ENCODE peak calls at places on chromosomes 13 and 19, in seven cellular contexts. X is fibroblast of lung; O is adrenal gland; A is aorta; F is cardiac muscle cell; R is neural progenitor cell; M is CD4-positive, alpha-beta memory T cell. Q is an unnamed sample. For H3K4me1, the result is how much of the 10 kb centered on the place peaks cover.

GRCh38 chr19:9597027-9597426 is 12.7 kb upstream of the ZNF121 start:
- DNase-seq in X (peak), O (no peak), F (peak), A (no peak), M (no peak), R (no peak), Q (no peak)

GRCh38 chr13:76189882-76190519 is 553.9 kb downstream of the LMO7 start:
- DNase-seq in O (no peak), M (no peak), A (no peak), R (no peak), X (no peak), F (no peak), Q (peak)

GRCh38 chr13:101690871-101691270 is 238.4 kb downstream of the ITGBL1 start:
- DNase-seq in M (no peak), X (peak), R (no peak), A (no peak), F (no peak), O (no peak), Q (no peak)

GRCh38 chr13:45331123-45331619 is 9.8 kb downstream of the TPT1 start:
- DNase-seq in R (no peak), A (no peak), X (no peak), M (no peak), F (no peak), O (no peak), Q (no peak)

GRCh38 chr13:30692108-30692507 is 43.2 kb upstream of the ALOX5AP start:
- DNase-seq in O (no peak), R (no peak), M (no peak), A (no peak), X (no peak), F (no peak), Q (no peak)

GRCh38 chr13:85709072-85709471 is 90.1 kb downstream of the SLITRK6 start:
- DNase-seq in R (no peak), X (peak), M (no peak), O (no peak), A (no peak), F (peak), Q (no peak)

GRCh38 chr19:45391346-45391745 is 13.5 kb downstream of the PPP1R13L start:
- DNase-seq in R (peak), F (peak), A (no peak), M (no peak), O (no peak), X (no peak), Q (no peak)

GRCh38 chr13:29948791-29949190 is 98.4 kb upstream of the UBL3 start:
- DNase-seq in X (no peak), O (no peak), R (no peak), A (no peak), F (no peak), M (no peak), Q (no peak)

GRCh38 chr13:112956516-112957294 is 12.3 kb upstream of the MCF2L start:
- DNase-seq in O (no peak), X (peak), A (no peak), F (peak), R (peak), M (no peak), Q (no peak)

GRCh38 chr19:28746486-28746885 is 466.5 kb downstream of the UQCRFS1 start:
- DNase-seq in A (no peak), R (no peak), X (no peak), F (no peak), O (no peak), M (no peak), Q (no peak)

GRCh38 chr13:113110048-113110851 is 4.7 kb downstream of the F7 start:
- DNase-seq in M (no peak), A (peak), O (no peak), R (no peak), F (peak), X (no peak), Q (peak)

GRCh38 chr19:9070066-9070465 is 16.8 kb upstream of the OR1M1 start:
- DNase-seq in R (peak), M (no peak), A (no peak), X (no peak), O (no peak), F (no peak), Q (no peak)

GRCh38 chr13:114128348-114128623 is 4.1 kb downstream of the RASA3 start:
- DNase-seq in O (no peak), R (no peak), M (no peak), X (no peak), A (no peak), F (no peak), Q (no peak)
- H3K4me1 ChIP-seq in O (under half), R (under half), M (half or more), X (under half), A (under half), F (under half), Q (under half)

DNA sequence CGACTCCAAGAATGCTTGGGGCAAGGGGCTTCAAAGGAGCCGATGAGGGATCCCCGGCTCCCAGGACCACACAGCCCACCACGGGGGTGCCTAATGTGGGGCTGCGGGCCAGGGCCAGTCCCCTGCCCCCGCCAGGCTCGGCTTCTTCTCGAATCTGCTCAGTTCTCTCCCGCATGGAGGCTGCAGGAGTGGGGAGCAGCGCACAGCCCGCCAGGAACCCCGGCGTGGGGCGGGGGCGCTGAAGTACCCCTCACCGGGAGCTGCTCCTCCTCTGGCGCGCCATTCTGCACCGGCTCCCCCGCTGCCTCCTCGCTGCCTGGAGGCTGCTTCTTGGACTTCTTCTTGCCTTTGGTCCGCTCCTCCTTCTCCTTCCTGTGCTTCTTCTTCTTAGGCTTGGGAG is 14.7 kb downstream of the IZUMO4 start:
- DNase-seq in R (no peak), F (no peak), X (no peak), M (no peak), A (no peak), O (no peak), Q (no peak)
- H3K4me1 ChIP-seq in R (under half), F (under half), X (under half), M (under half), A (under half), O (under half), Q (under half)

GRCh38 chr19:11087870-11088507 is 1.3 kb upstream of the LDLR start:
- DNase-seq in X (no peak), R (no peak), M (no peak), A (no peak), O (peak), F (no peak), Q (no peak)
- H3K4me1 ChIP-seq in X (under half), R (under half), M (half or more), A (under half), O (half or more), F (under half), Q (under half)

GRCh38 chr19:51357952-51358351 is 8.2 kb downstream of the ETFB start:
- DNase-seq in F (no peak), M (no peak), A (no peak), O (no peak), R (no peak), X (no peak), Q (no peak)

GRCh38 chr19:51356159-51356801 is 9.9 kb downstream of the ETFB start:
- DNase-seq in X (no peak), R (no peak), A (peak), O (no peak), F (no peak), M (no peak), Q (no peak)

GRCh38 chr19:51354742-51355148 is 11.4 kb downstream of the ETFB start:
- DNase-seq in A (no peak), X (peak), F (peak), M (peak), R (peak), O (no peak), Q (no peak)

GRCh38 chr19:51361228-51361627 is 5.0 kb downstream of the ETFB start:
- DNase-seq in M (no peak), A (no peak), R (no peak), O (peak), X (no peak), F (no peak), Q (no peak)

GRCh38 chr19:51359294-51359693 is 6.9 kb downstream of the ETFB start:
- DNase-seq in A (no peak), M (no peak), X (peak), F (peak), O (no peak), R (no peak), Q (no peak)
- H3K4me1 ChIP-seq in A (under half), M (under half), X (under half), F (under half), O (under half), R (under half), Q (under half)

GRCh38 chr19:40751065-40751923 is at the start of gene SNRPA:
- DNase-seq in A (peak), F (peak), R (peak), X (peak), O (peak), M (peak), Q (peak)

GRCh38 chr19:40758491-40758890 is 7.5 kb downstream of the SNRPA start:
- DNase-seq in X (no peak), F (no peak), R (no peak), A (no peak), O (no peak), M (no peak), Q (no peak)

GRCh38 chr19:40756502-40757110 is 5.6 kb downstream of the SNRPA start:
- DNase-seq in X (no peak), A (no peak), F (no peak), R (no peak), M (peak), O (no peak), Q (no peak)

GRCh38 chr19:40755248-40755624 is 4.2 kb downstream of the SNRPA start:
- DNase-seq in O (no peak), A (no peak), R (no peak), F (no peak), X (no peak), M (no peak), Q (no peak)

DNA sequence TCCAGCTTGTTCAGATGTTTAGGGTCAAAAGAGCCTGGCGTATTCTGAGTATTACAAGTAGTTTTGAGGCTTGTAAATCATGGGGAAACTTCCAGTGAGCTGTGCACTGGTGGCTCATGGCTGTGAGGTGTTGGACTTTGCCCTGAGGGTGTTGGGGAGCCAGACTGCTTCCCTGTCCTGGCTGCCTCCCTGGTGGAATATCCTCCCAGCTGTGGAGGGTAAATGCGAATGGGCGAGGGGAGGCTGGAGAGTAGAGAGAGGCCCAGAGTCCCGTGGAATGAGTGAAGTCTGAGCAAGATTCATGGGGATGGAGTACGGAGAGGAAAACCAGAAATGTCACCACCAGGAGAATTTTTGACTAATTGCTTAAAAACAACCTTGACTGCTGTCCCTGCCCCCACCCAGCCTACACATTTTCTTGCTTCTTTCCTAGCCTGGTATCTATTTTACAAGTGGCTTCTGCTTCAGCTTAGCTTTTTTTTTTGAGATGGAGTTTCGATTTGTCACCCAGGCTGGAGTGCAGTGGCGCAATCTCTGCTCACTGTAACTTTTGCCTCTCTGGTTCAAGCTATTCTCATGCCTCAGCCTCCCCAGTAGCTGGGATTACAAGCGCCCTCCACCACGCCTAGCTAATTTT is 3.7 kb downstream of the SNRPA start:
- DNase-seq in X (no peak), F (peak), A (no peak), R (no peak), M (peak), O (peak), Q (no peak)
- H3K4me1 ChIP-seq in X (under half), F (under half), A (under half), R (under half), M (half or more), O (under half), Q (under half)

GRCh38 chr13:25871389-25872125 is 180.3 kb downstream of the SHISA2 start:
- DNase-seq in F (no peak), R (no peak), X (no peak), M (no peak), O (no peak), A (no peak), Q (no peak)
- H3K4me1 ChIP-seq in F (under half), R (under half), X (under half), M (under half), O (under half), A (under half), Q (under half)

GRCh38 chr19:1283207-1283916 is 2.3 kb upstream of the EFNA2 start:
- DNase-seq in A (no peak), M (peak), O (no peak), F (no peak), R (peak), X (no peak), Q (no peak)

GRCh38 chr19:1283917-1284292 is 1.8 kb upstream of the EFNA2 start:
- DNase-seq in O (no peak), M (no peak), X (no peak), F (no peak), R (no peak), A (no peak), Q (no peak)

GRCh38 chr19:1285737-1286360 is at the start of gene EFNA2:
- DNase-seq in O (no peak), R (peak), A (no peak), X (no peak), F (no peak), M (no peak), Q (no peak)

GRCh38 chr19:1284979-1285736 is 515 bp upstream of the EFNA2 start:
- DNase-seq in F (no peak), O (no peak), R (peak), M (no peak), X (no peak), A (no peak), Q (no peak)

GRCh38 chr19:1284293-1284978 is 1.2 kb upstream of the EFNA2 start:
- DNase-seq in F (no peak), M (no peak), A (no peak), X (no peak), R (no peak), O (no peak), Q (no peak)
- H3K4me1 ChIP-seq in F (under half), M (under half), A (under half), X (under half), R (under half), O (under half), Q (under half)

GRCh38 chr19:39157275-39157996 is 31.9 kb downstream of the PAK4 start:
- DNase-seq in X (peak), R (no peak), M (no peak), F (no peak), A (no peak), O (no peak), Q (no peak)

GRCh38 chr19:39155114-39155700 is 29.6 kb downstream of the PAK4 start:
- DNase-seq in R (no peak), A (no peak), M (no peak), F (no peak), O (no peak), X (no peak), Q (no peak)

GRCh38 chr19:39155741-39156140 is 30.2 kb downstream of the PAK4 start:
- DNase-seq in F (no peak), R (no peak), A (no peak), O (no peak), M (no peak), X (no peak), Q (no peak)

GRCh38 chr19:39156891-39157230 is 31.3 kb downstream of the PAK4 start:
- DNase-seq in R (no peak), O (no peak), F (no peak), M (no peak), A (no peak), X (no peak), Q (no peak)

DNA sequence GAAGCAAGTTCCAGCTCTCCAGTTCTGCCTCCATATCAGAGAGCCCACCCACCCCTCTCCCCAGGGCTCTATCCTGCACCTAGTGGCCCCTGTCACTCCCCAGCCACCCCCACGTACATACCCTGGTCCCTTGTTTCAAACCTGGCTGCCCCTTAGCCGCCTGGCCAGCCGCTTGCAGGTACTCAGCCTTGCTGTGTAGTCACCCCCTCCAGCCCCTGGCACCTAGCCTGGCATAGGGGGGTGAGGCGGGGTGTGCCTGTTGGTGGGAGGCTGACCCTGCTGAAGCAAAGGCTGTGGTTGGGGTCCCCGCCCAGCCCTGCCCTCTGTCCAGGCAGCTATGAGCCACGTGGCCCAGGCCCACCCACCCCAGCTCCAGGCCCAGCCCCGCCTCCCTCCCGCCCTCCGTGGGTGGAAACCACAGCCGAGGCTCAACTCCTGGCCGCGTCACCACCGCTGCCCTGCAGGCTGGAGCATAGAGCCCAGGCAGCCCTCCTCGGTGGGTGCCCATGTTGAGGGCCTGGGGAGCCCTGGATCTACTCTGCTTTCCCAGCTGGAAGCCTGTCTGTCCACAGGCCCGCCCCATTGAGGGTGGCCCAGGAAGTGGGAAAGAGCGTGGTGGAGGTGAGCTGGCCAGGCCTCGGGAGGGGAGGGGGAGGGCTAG is 30.8 kb downstream of the PAK4 start:
- DNase-seq in M (no peak), F (peak), R (no peak), A (no peak), O (no peak), X (no peak), Q (no peak)
- H3K4me1 ChIP-seq in M (under half), F (under half), R (under half), A (under half), O (under half), X (under half), Q (under half)